ENCODE peak calls at places on chromosome 1, in five cellular contexts. K, B, T, G and Q are unnamed samples.

GRCh38 chr1:92476071-92476607 is 10.6 kb downstream of the GFI1 start:
- DNase-seq in K (no peak), G (no peak), T (no peak), B (no peak), Q (no peak)

GRCh38 chr1:160797861-160798273 is 1.9 kb downstream of the LY9 start:
- DNase-seq in K (no peak), T (peak; percentile 69), B (no peak), G (no peak), Q (no peak)

GRCh38 chr1:81760487-81761097 is 40.1 kb upstream of the ADGRL2 start:
- DNase-seq in B (no peak), G (peak; percentile 44), T (peak; percentile 17), K (no peak), Q (no peak)

GRCh38 chr1:162846256-162847212 is 14.4 kb downstream of the CCDC190 start:
- DNase-seq in B (peak; percentile 83), T (no peak), K (no peak), G (peak; percentile 78), Q (peak; percentile 78)

GRCh38 chr1:203880606-203881005 is 19.2 kb downstream of the SNRPE start:
- DNase-seq in T (no peak), K (no peak), B (no peak), G (no peak), Q (no peak)

GRCh38 chr1:172109357-172109756 is 268.1 kb downstream of the DNM3 start:
- DNase-seq in B (no peak), G (peak; percentile 60), K (no peak), T (no peak), Q (no peak)

GRCh38 chr1:64129708-64130107 is 73.7 kb upstream of the UBE2U start:
- DNase-seq in G (no peak), T (no peak), K (no peak), B (no peak), Q (no peak)

GRCh38 chr1:41268154-41268770 is 26.2 kb upstream of the SCMH1 start:
- DNase-seq in K (peak; percentile 63), B (peak; percentile 82), T (peak; percentile 67), G (peak; percentile 55), Q (peak; percentile 90)

GRCh38 chr1:185257947-185258203 is 59.2 kb downstream of the IVNS1ABP start:
- DNase-seq in K (no peak), T (no peak), G (no peak), B (no peak), Q (no peak)